ENCODE peak calls at places on chromosomes 1 and 21, in ten cellular contexts. S is breast epithelium, Y is testis, U is psoas muscle, D is lower leg skin, W is fibroblast of lung, E is WERI-Rb-1, K is HFF-Myc, C is bronchial epithelial cell, P is brain microvascular endothelial cell. N is an unnamed sample.

GRCh38 chr1:26278835-26279597 is 870 bp upstream of the SH3BGRL3 start:
- DNase-seq in C (peak; percentile 94), E (peak; percentile 81), S (no peak), D (peak; percentile 90), W (peak; percentile 45), U (peak; percentile 47), P (no peak), Y (no peak), K (no peak), N (no peak)

GRCh38 chr1:165695011-165695410 is 3.4 kb downstream of the ALDH9A1 start:
- DNase-seq in E (no peak), K (no peak), S (no peak), P (no peak), C (no peak), W (no peak), D (no peak), Y (no peak), U (no peak), N (no peak)

GRCh38 chr1:206918076-206918475 is 3.7 kb downstream of the FCMR start:
- DNase-seq in D (no peak), S (no peak), U (no peak), Y (no peak), E (no peak), C (no peak), P (no peak), W (no peak), K (no peak), N (no peak)

GRCh38 chr1:209427811-209428210 is 155.7 kb upstream of the CAMK1G start:
- DNase-seq in C (peak; percentile 68), P (no peak), W (no peak), U (no peak), D (no peak), Y (no peak), K (no peak), E (no peak), S (no peak), N (no peak)

GRCh38 chr1:200131551-200132125 is 104.1 kb downstream of the NR5A2 start:
- DNase-seq in U (no peak), D (no peak), S (no peak), W (no peak), P (peak; percentile 34), C (peak; percentile 38), K (no peak), Y (no peak), E (no peak), N (no peak)

GRCh38 chr1:60265560-60266535 is 192.3 kb upstream of the C1orf87 start:
- DNase-seq in Y (no peak), S (no peak), C (peak; percentile 64), K (no peak), U (no peak), E (no peak), P (peak; percentile 79), D (no peak), W (peak; percentile 82), N (peak; percentile 22)

GRCh38 chr1:15702722-15703550 is 18.8 kb downstream of the PLEKHM2 start:
- DNase-seq in K (no peak), W (no peak), D (no peak), U (no peak), P (no peak), C (peak; percentile 31), S (no peak), Y (no peak), E (peak; percentile 57), N (no peak)

GRCh38 chr1:177172331-177172730 is 1.6 kb downstream of the BRINP2 start:
- DNase-seq in W (no peak), U (no peak), K (no peak), S (no peak), E (no peak), D (no peak), P (no peak), C (no peak), Y (no peak), N (no peak)

GRCh38 chr1:1781526-1781903 is 3.2 kb upstream of the NADK start:
- DNase-seq in U (no peak), D (no peak), W (no peak), K (no peak), C (no peak), P (no peak), Y (peak; percentile 36), S (no peak), E (peak; percentile 68), N (no peak)

GRCh38 chr1:53408013-53408754 is 51.0 kb upstream of the DMRTB1 start:
- DNase-seq in K (no peak), E (no peak), S (no peak), Y (no peak), W (no peak), C (no peak), P (peak; percentile 28), U (no peak), D (peak; percentile 31), N (no peak)

GRCh38 chr1:203871114-203871875 is 9.9 kb downstream of the SNRPE start:
- DNase-seq in P (peak; percentile 67), U (no peak), D (no peak), S (no peak), K (peak; percentile 35), E (peak; percentile 83), W (peak; percentile 84), C (peak; percentile 57), Y (peak; percentile 71), N (peak; percentile 80)

GRCh38 chr1:30697977-30698376 is 25.4 kb downstream of the MATN1 start:
- DNase-seq in P (no peak), Y (no peak), S (no peak), K (no peak), C (peak; percentile 60), W (peak; percentile 8), U (no peak), D (peak; percentile 84), E (peak; percentile 11), N (peak; percentile 23)

GRCh38 chr1:43952731-43953350 is 6.1 kb downstream of the IPO13 start:
- DNase-seq in P (no peak), K (no peak), C (peak; percentile 36), D (no peak), W (no peak), U (no peak), E (peak; percentile 97), Y (no peak), S (no peak), N (no peak)

GRCh38 chr1:59083946-59084865 is 212.7 kb upstream of the FGGY start:
- DNase-seq in S (no peak), Y (no peak), K (no peak), C (peak; percentile 44), E (no peak), P (no peak), W (no peak), U (peak; percentile 30), D (no peak), N (no peak)

GRCh38 chr1:48495166-48495565 is 23.2 kb upstream of the SPATA6 start:
- DNase-seq in U (no peak), W (no peak), E (peak; percentile 63), D (no peak), Y (no peak), S (no peak), P (no peak), K (no peak), C (no peak), N (no peak)

GRCh38 chr1:162070094-162070748 is 730 bp downstream of the NOS1AP start:
- DNase-seq in C (no peak), S (no peak), U (no peak), E (peak; percentile 48), K (no peak), W (no peak), P (no peak), Y (no peak), D (no peak), N (no peak)

GRCh38 chr1:24302209-24302611 is 16.9 kb upstream of the GRHL3 start:
- DNase-seq in P (no peak), K (no peak), W (no peak), C (no peak), U (no peak), D (no peak), Y (no peak), S (no peak), E (no peak), N (no peak)

DNA sequence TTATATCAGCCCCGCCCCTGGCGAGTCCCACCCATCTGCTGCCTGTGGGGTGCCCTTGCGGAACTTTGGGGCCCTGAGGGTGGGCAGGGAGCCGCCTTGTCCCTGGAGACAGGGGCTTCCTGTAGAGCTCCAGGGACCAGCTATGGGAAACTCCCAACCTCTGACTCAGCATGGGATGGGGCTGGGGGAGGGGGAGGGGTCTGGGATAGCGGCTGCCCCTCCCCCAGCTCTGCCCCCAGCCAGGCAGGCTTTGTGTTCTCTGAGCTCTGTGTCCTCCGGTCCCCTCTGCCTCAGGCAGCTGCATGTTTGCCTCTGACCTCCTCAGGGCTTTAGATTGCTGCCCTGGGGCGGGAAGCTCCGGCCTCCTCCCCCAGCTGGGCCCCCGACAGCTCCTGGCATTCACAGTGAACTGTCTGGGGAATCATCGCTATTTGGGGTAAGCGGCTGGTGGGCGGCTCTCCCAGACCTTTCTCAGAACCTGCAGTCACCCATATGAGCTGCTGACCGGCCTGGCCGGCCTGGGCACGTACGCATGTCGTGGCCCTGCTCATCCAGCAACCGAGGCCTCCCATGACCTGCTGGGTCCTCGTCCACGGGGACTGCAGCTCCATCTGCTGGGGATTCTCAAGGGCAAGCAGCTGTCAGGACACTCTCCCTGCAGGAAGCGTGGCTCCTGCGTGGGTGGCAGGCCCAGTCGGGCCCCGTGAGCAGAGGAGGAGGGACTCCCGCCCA is 17.1 kb downstream of the ARHGEF16 start:
- DNase-seq in C (peak; percentile 51), K (no peak), W (peak; percentile 57), E (peak; percentile 92), U (peak; percentile 38), D (no peak), Y (peak; percentile 70), P (peak; percentile 69), S (no peak), N (no peak)
- H3K4me3 ChIP-seq in C (no peak overlapping the region), K (no peak overlapping the region), W (no peak overlapping the region), E (peak overlapping the region; percentile 20), U (no peak overlapping the region), D (no peak overlapping the region), Y (no peak overlapping the region), P (no peak overlapping the region), S (no peak overlapping the region), N (no peak overlapping the region)

DNA sequence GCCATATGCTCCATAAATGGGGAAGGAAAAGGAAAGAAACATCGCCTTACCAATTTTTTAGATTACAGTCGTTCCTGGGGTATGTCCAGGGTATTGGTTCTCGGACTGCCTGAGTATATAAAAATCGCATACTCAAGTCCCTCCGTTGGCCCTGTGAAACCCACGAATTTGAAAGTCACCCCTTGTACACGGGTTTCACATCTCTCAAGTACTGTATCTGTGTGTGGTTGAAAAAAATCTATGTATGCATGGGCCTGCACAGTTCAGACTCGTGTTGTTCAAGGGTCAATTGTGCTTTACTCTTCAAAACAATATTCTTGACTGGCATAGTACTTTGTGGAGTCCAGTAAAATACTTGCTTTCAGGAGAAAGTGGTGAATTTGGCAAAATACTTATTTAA is 171.7 kb downstream of the HS2ST1 start:
- DNase-seq in P (no peak), C (no peak), W (no peak), U (no peak), S (no peak), K (no peak), E (no peak), D (no peak), Y (no peak), N (no peak)
- TF ChIP-seq CTCF in P (no peak), C (no peak), W (no peak), U (no peak), S (no peak), K (no peak), E (no peak), D (no peak), Y (no peak), N (no peak)

GRCh38 chr21:33644383-33645074 is 2.2 kb downstream of the ITSN1 start:
- DNase-seq in P (peak; percentile 47), E (no peak), S (no peak), W (peak; percentile 78), K (no peak), U (peak; percentile 30), D (no peak), C (peak; percentile 18), Y (no peak), N (no peak)
- H3K4me3 ChIP-seq in P (peak overlapping the region; percentile 76), E (no peak overlapping the region), S (peak overlapping the region; percentile 88), W (peak overlapping the region; percentile 88), K (peak overlapping the region; percentile 85), U (peak overlapping the region; percentile 87), D (no peak overlapping the region), C (no peak overlapping the region), Y (no peak overlapping the region), N (peak overlapping the region; percentile 89)

GRCh38 chr21:31786164-31786920 is 54.4 kb upstream of the SCAF4 start:
- DNase-seq in P (no peak), S (no peak), C (no peak), Y (no peak), E (no peak), D (no peak), U (no peak), W (no peak), K (no peak), N (no peak)
- TF ChIP-seq CTCF in P (no peak), S (no peak), C (no peak), Y (peak; percentile 22), E (no peak), D (no peak), U (no peak), W (no peak), K (no peak), N (no peak)